ENCODE peak calls at places on chromosome 13, in five cellular contexts. B, Q, T, N and D are unnamed samples.

GRCh38 chr13:26571518-26571917 is 14.0 kb downstream of the WASF3 start:
- DNase-seq in T (no peak), Q (no peak), N (no peak), B (no peak), D (no peak)

GRCh38 chr13:62537593-62537992 is 1121.9 kb upstream of the PCDH20 start:
- DNase-seq in B (no peak), T (no peak), Q (no peak), N (no peak), D (no peak)

GRCh38 chr13:20525144-20525600 is 485 bp downstream of the CRYL1 start:
- DNase-seq in N (peak; percentile 30), T (no peak), Q (no peak), B (no peak), D (no peak)

GRCh38 chr13:52846567-52847321 is 1.7 kb downstream of the PCDH8 start:
- DNase-seq in Q (no peak), N (no peak), B (no peak), T (no peak), D (no peak)

GRCh38 chr13:43289458-43290255 is 266.3 kb downstream of the DNAJC15 start:
- DNase-seq in B (no peak), N (no peak), T (no peak), Q (no peak), D (no peak)

GRCh38 chr13:72104656-72105180 is 237.7 kb upstream of the DACH1 start:
- DNase-seq in Q (no peak), T (no peak), N (no peak), B (no peak), D (no peak)

GRCh38 chr13:45601680-45602079 is 13.9 kb downstream of the ERICH6B start:
- DNase-seq in Q (no peak), T (no peak), B (no peak), N (no peak), D (no peak)

GRCh38 chr13:78680611-78681010 is 21.7 kb upstream of the OBI1 start:
- DNase-seq in B (no peak), T (no peak), Q (no peak), N (no peak), D (no peak)

GRCh38 chr13:45951724-45952123 is 100.2 kb upstream of the SIAH3 start:
- DNase-seq in Q (no peak), N (no peak), T (no peak), B (no peak), D (no peak)

GRCh38 chr13:25881946-25882574 is 169.8 kb downstream of the SHISA2 start:
- DNase-seq in Q (no peak), N (no peak), T (no peak), B (no peak), D (peak; percentile 20)

GRCh38 chr13:31625115-31625514 is 114.2 kb upstream of the RXFP2 start:
- DNase-seq in Q (no peak), T (no peak), N (no peak), B (no peak), D (no peak)

GRCh38 chr13:109271991-109272454 is 514.4 kb downstream of the IRS2 start:
- DNase-seq in B (no peak), Q (peak; percentile 65), T (no peak), N (peak; percentile 2), D (no peak)

GRCh38 chr13:26051231-26052135 is at the start of gene SHISA2:
- DNase-seq in B (peak; percentile 43), T (no peak), N (no peak), Q (no peak), D (no peak)

GRCh38 chr13:51614350-51614786 is 30.1 kb downstream of the WDFY2 start:
- DNase-seq in B (no peak), Q (no peak), N (no peak), T (peak; percentile 56), D (no peak)

GRCh38 chr13:28548872-28549271 is 53.9 kb upstream of the FLT1 start:
- DNase-seq in N (no peak), B (no peak), Q (no peak), T (no peak), D (no peak)

GRCh38 chr13:100473087-100473486 is 115.5 kb downstream of the GGACT start:
- DNase-seq in T (no peak), B (no peak), Q (no peak), N (peak; percentile 14), D (no peak)

GRCh38 chr13:26401069-26401468 is 147.1 kb downstream of the CDK8 start:
- DNase-seq in T (no peak), Q (no peak), B (no peak), N (no peak), D (no peak)

GRCh38 chr13:97262058-97262457 is 39.9 kb downstream of the MBNL2 start:
- DNase-seq in B (no peak), Q (no peak), N (no peak), T (no peak), D (no peak)

GRCh38 chr13:109140777-109141354 is 511.5 kb downstream of the MYO16 start:
- DNase-seq in T (no peak), N (no peak), B (no peak), Q (no peak), D (no peak)

GRCh38 chr13:32150239-32150638 is 118.7 kb downstream of the FRY start:
- DNase-seq in B (no peak), Q (no peak), T (no peak), N (no peak), D (no peak)

GRCh38 chr13:40517486-40518311 is 148.7 kb downstream of the FOXO1 start:
- DNase-seq in Q (no peak), B (no peak), N (no peak), T (peak; percentile 82), D (no peak)

GRCh38 chr13:100789481-100789880 is 114.9 kb upstream of the TMTC4 start:
- DNase-seq in Q (no peak), B (no peak), T (no peak), N (no peak), D (no peak)

GRCh38 chr13:60654405-60654804 is 257.4 kb downstream of the TDRD3 start:
- DNase-seq in T (no peak), Q (no peak), B (no peak), N (peak; percentile 6), D (no peak)

GRCh38 chr13:42477588-42478190 is 96.3 kb upstream of the TNFSF11 start:
- DNase-seq in B (no peak), Q (no peak), N (no peak), T (no peak), D (no peak)

GRCh38 chr13:42883771-42884170 is 102.4 kb downstream of the FAM216B start:
- DNase-seq in Q (peak; percentile 2), T (no peak), B (no peak), N (no peak), D (no peak)

GRCh38 chr13:105798541-105798940 is 736.9 kb downstream of the EFNB2 start:
- DNase-seq in B (no peak), Q (no peak), N (no peak), T (no peak), D (no peak)

GRCh38 chr13:50589651-50590054 is 253.8 kb downstream of the DLEU7 start:
- DNase-seq in T (no peak), Q (no peak), N (no peak), B (no peak), D (no peak)

GRCh38 chr13:53781941-53782340 is 753.3 kb downstream of the OLFM4 start:
- DNase-seq in Q (no peak), N (no peak), T (no peak), B (no peak), D (no peak)

GRCh38 chr13:48038763-48039162 is 1.2 kb downstream of the NUDT15 start:
- DNase-seq in T (no peak), Q (no peak), N (no peak), B (no peak), D (no peak)

GRCh38 chr13:43874512-43875092 is 4.9 kb downstream of the CCDC122 start:
- DNase-seq in T (no peak), B (no peak), Q (no peak), N (peak; percentile 0), D (no peak)

GRCh38 chr13:39961036-39961435 is 305.6 kb downstream of the COG6 start:
- DNase-seq in Q (no peak), T (no peak), N (no peak), B (no peak), D (no peak)

GRCh38 chr13:48265217-48265815 is 32.3 kb downstream of the ITM2B start:
- DNase-seq in Q (no peak), T (peak; percentile 27), N (no peak), B (no peak), D (no peak)

GRCh38 chr13:88005188-88005587 is 334.0 kb downstream of the SLITRK5 start:
- DNase-seq in Q (no peak), N (no peak), T (no peak), B (no peak), D (no peak)

GRCh38 chr13:107124129-107124718 is 556.3 kb upstream of the ARGLU1 start:
- DNase-seq in B (no peak), T (no peak), Q (no peak), N (no peak), D (no peak)

GRCh38 chr13:73607489-73608156 is 526.6 kb downstream of the KLF12 start:
- DNase-seq in B (no peak), T (no peak), N (no peak), Q (no peak), D (no peak)

GRCh38 chr13:47226516-47226915 is 329.7 kb upstream of the HTR2A start:
- DNase-seq in Q (no peak), T (no peak), B (no peak), N (no peak), D (no peak)

DNA sequence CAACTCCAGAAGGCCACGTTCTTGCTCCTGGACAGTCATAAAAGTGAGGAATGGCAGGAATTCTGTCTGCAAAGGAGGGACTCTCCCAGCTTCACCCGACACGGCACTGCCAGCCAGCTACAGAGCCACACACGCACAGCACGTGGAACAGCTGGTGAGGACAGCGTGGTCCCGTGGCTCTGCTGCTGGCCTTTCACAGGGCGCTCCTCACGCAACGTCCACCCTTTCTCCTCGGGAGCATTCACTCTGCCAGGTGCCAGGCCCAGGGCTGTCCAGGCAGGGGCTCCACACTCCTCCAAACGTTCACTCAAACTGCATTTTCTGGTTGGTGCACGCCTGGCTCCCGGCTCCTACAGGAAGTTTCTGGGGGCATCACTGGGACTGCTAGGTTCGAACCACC is 14.4 kb downstream of the GRTP1 start:
- DNase-seq in N (no peak), Q (no peak), T (no peak), B (no peak), D (no peak)
- H3K9ac ChIP-seq in N (no peak overlapping the region), Q (no peak overlapping the region), T (no peak overlapping the region), B (no peak overlapping the region), D (no peak overlapping the region)

GRCh38 chr13:69108486-69108885 is 999.1 kb upstream of the ATXN8OS start:
- DNase-seq in T (no peak), N (no peak), Q (no peak), B (no peak), D (no peak)

GRCh38 chr13:69109891-69110525 is 997.6 kb upstream of the ATXN8OS start:
- DNase-seq in B (no peak), Q (no peak), N (no peak), T (no peak), D (no peak)

GRCh38 chr13:69101841-69102240 is 1005.8 kb upstream of the ATXN8OS start:
- DNase-seq in B (no peak), T (no peak), N (no peak), Q (no peak), D (no peak)

GRCh38 chr13:69107436-69107835 is 1000.2 kb upstream of the ATXN8OS start:
- DNase-seq in Q (no peak), T (no peak), B (no peak), N (no peak), D (no peak)
- TF ChIP-seq ZNF274 in Q (no peak), T (no peak), B (no peak), N (no peak), D (no peak)

GRCh38 chr13:76009491-76009890 is 373.4 kb downstream of the LMO7 start:
- DNase-seq in T (no peak), Q (no peak), B (no peak), N (no peak), D (no peak)
- TF ChIP-seq YY1 in T (no peak), Q (no peak), B (no peak), N (no peak), D (no peak)

GRCh38 chr13:95456837-95457236 is 95.7 kb upstream of the CLDN10 start:
- DNase-seq in Q (no peak), N (no peak), B (no peak), T (no peak), D (no peak)
- H3K9ac ChIP-seq in Q (no peak overlapping the region), N (no peak overlapping the region), B (no peak overlapping the region), T (no peak overlapping the region), D (no peak overlapping the region)